ENCODE peak calls at places on chromosome 7, in nine cellular contexts. W is SHP77; N is stimulated activated CD4-positive, alpha-beta T cell treated with anti-CD3 and anti-CD28 coated beads, Interleukin-4, amount 100 ng/mL, for 1 hour; P is body of pancreas; B is activated T-helper 1 cell treated with Interleukin-2 at 50 U/mL for 16 hours; F is retina; R is adipocyte; V is RCC 7860; J is NCI-H774. A is an unnamed sample.

GRCh38 chr7:92835140-92835850 is 1.1 kb downstream of the CDK6 start:
- DNase-seq in W (no peak), N (peak), P (peak), B (no peak), F (peak), R (peak), V (peak), J (no peak), A (peak)

GRCh38 chr7:113086928-113087277 is 276 bp upstream of the GPR85 start:
- DNase-seq in W (no peak), N (no peak), P (no peak), B (no peak), F (no peak), R (no peak), V (no peak), J (no peak), A (no peak)

GRCh38 chr7:149241695-149242094 is 2.2 kb downstream of the ZNF212 start:
- DNase-seq in W (no peak), N (no peak), P (no peak), B (no peak), F (no peak), R (no peak), V (no peak), J (no peak), A (no peak)

GRCh38 chr7:118202056-118202455 is 18.1 kb downstream of the LSM8 start:
- DNase-seq in W (no peak), N (no peak), P (no peak), B (no peak), F (no peak), R (no peak), V (no peak), J (no peak), A (no peak)

GRCh38 chr7:137337902-137338301 is 5.6 kb downstream of the PTN start:
- DNase-seq in W (no peak), N (no peak), P (no peak), B (no peak), F (no peak), R (no peak), V (no peak), J (no peak), A (no peak)

GRCh38 chr7:1940402-1940786 is 270.3 kb downstream of the ELFN1 start:
- DNase-seq in W (no peak), N (peak), P (no peak), B (peak), F (no peak), R (no peak), V (peak), J (no peak), A (peak)

GRCh38 chr7:45647967-45648670 is 74.0 kb downstream of the ADCY1 start:
- DNase-seq in W (no peak), N (no peak), P (no peak), B (no peak), F (peak), R (no peak), V (no peak), J (no peak), A (no peak)

GRCh38 chr7:26860361-26860760 is 4.0 kb downstream of the SKAP2 start:
- DNase-seq in W (no peak), N (no peak), P (no peak), B (no peak), F (no peak), R (no peak), V (peak), J (no peak), A (no peak)

GRCh38 chr7:107321611-107322010 is 148.2 kb upstream of the GPR22 start:
- DNase-seq in W (no peak), N (no peak), P (no peak), B (no peak), F (no peak), R (peak), V (no peak), J (no peak), A (no peak)

GRCh38 chr7:104926905-104927454 is 87.0 kb upstream of the KMT2E start:
- DNase-seq in W (no peak), N (no peak), P (peak), B (no peak), F (no peak), R (no peak), V (no peak), J (no peak), A (peak)

GRCh38 chr7:85634951-85635350 is 448.1 kb upstream of the SEMA3D start:
- DNase-seq in W (no peak), N (no peak), P (no peak), B (no peak), F (no peak), R (no peak), V (no peak), J (no peak), A (no peak)

GRCh38 chr7:48074231-48074654 is 14.8 kb upstream of the UPP1 start:
- DNase-seq in W (no peak), N (no peak), P (no peak), B (no peak), F (no peak), R (peak), V (no peak), J (no peak), A (no peak)

GRCh38 chr7:104978460-104978859 is 35.5 kb upstream of the KMT2E start:
- DNase-seq in W (no peak), N (no peak), P (no peak), B (no peak), F (no peak), R (no peak), V (no peak), J (no peak), A (no peak)

GRCh38 chr7:21782996-21783395 is 162.7 kb downstream of the CDCA7L start:
- DNase-seq in W (no peak), N (no peak), P (no peak), B (no peak), F (no peak), R (peak), V (no peak), J (no peak), A (no peak)

GRCh38 chr7:99355098-99355497 is 19.4 kb upstream of the ARPC1B start:
- DNase-seq in W (no peak), N (no peak), P (no peak), B (no peak), F (no peak), R (no peak), V (no peak), J (no peak), A (no peak)

GRCh38 chr7:87330942-87331341 is 14.5 kb upstream of the CROT start:
- DNase-seq in W (no peak), N (no peak), P (no peak), B (no peak), F (no peak), R (no peak), V (no peak), J (no peak), A (no peak)

GRCh38 chr7:22849158-22849557 is 26.5 kb upstream of the TOMM7 start:
- DNase-seq in W (peak), N (no peak), P (no peak), B (no peak), F (no peak), R (no peak), V (no peak), J (peak), A (no peak)

GRCh38 chr7:76386691-76387260 is 22.7 kb downstream of the SSC4D start:
- DNase-seq in W (no peak), N (no peak), P (no peak), B (no peak), F (no peak), R (no peak), V (no peak), J (no peak), A (no peak)

GRCh38 chr7:92042056-92042737 is 92.1 kb downstream of the CYP51A1 start:
- DNase-seq in W (no peak), N (no peak), P (peak), B (no peak), F (no peak), R (no peak), V (no peak), J (no peak), A (no peak)

GRCh38 chr7:20241491-20242261 is 24.5 kb upstream of the MACC1 start:
- DNase-seq in W (no peak), N (no peak), P (no peak), B (no peak), F (no peak), R (peak), V (peak), J (peak), A (no peak)

GRCh38 chr7:42677751-42678231 is 234.1 kb downstream of the C7orf25 start:
- DNase-seq in W (no peak), N (no peak), P (no peak), B (no peak), F (no peak), R (peak), V (peak), J (no peak), A (no peak)

GRCh38 chr7:154631162-154631561 is 371.8 kb downstream of the PAXIP1 start:
- DNase-seq in W (no peak), N (no peak), P (no peak), B (no peak), F (no peak), R (no peak), V (no peak), J (no peak), A (no peak)

GRCh38 chr7:64872351-64872750 is 30.7 kb upstream of the ZNF273 start:
- DNase-seq in W (no peak), N (no peak), P (no peak), B (no peak), F (no peak), R (no peak), V (no peak), J (no peak), A (no peak)

GRCh38 chr7:1081931-1082401 is 5.9 kb upstream of the GPER1 start:
- DNase-seq in W (peak), N (no peak), P (no peak), B (no peak), F (peak), R (no peak), V (no peak), J (peak), A (no peak)

GRCh38 chr7:7438851-7439250 is 96.8 kb downstream of the COL28A1 start:
- DNase-seq in W (peak), N (no peak), P (no peak), B (no peak), F (no peak), R (peak), V (peak), J (peak), A (no peak)

GRCh38 chr7:36045830-36046341 is 107.2 kb upstream of the EEPD1 start:
- DNase-seq in W (no peak), N (no peak), P (no peak), B (no peak), F (no peak), R (no peak), V (no peak), J (no peak), A (no peak)

GRCh38 chr7:12524794-12525386 is 45.6 kb upstream of the SCIN start:
- DNase-seq in W (peak), N (no peak), P (no peak), B (no peak), F (peak), R (peak), V (peak), J (peak), A (no peak)

GRCh38 chr7:106952658-106953231 is 87.7 kb downstream of the PIK3CG start:
- DNase-seq in W (no peak), N (no peak), P (no peak), B (no peak), F (no peak), R (peak), V (no peak), J (no peak), A (peak)

GRCh38 chr7:40782836-40783235 is 648.0 kb downstream of the SUGCT start:
- DNase-seq in W (no peak), N (no peak), P (no peak), B (no peak), F (no peak), R (no peak), V (no peak), J (no peak), A (no peak)

GRCh38 chr7:77687100-77687746 is 9.0 kb upstream of the RSBN1L start:
- DNase-seq in W (no peak), N (no peak), P (no peak), B (no peak), F (no peak), R (peak), V (no peak), J (no peak), A (no peak)